ENCODE peak calls at places on chromosomes 3 and 15, in four cellular contexts. Q is A549, M is IMR-90, P is SK-N-SH. F is an unnamed sample.

GRCh38 chr3:117842086-117842485 is 1132.5 kb downstream of the TUSC7 start:
- DNase-seq in M (no peak), P (no peak), Q (no peak), F (no peak)

GRCh38 chr3:28317438-28318022 is 31.0 kb upstream of the ZCWPW2 start:
- DNase-seq in P (peak), Q (peak), M (peak), F (peak)

GRCh38 chr3:183188895-183189462 is 26.4 kb upstream of the LAMP3 start:
- DNase-seq in M (no peak), P (no peak), Q (peak), F (peak)

GRCh38 chr15:80123034-80123433 is 29.8 kb upstream of the FAH start:
- DNase-seq in Q (no peak), P (no peak), M (no peak), F (no peak)

GRCh38 chr15:37090543-37091175 is 9.7 kb downstream of the MEIS2 start:
- DNase-seq in P (no peak), M (no peak), Q (no peak), F (no peak)

GRCh38 chr3:166013073-166013679 is 176.0 kb upstream of the BCHE start:
- DNase-seq in Q (peak), P (peak), M (peak), F (peak)

GRCh38 chr3:78919021-78919755 is 848.6 kb downstream of the ROBO1 start:
- DNase-seq in Q (peak), P (no peak), M (peak), F (peak)

GRCh38 chr3:159607856-159608255 is 380.8 kb upstream of the IL12A start:
- DNase-seq in Q (no peak), M (no peak), P (no peak), F (no peak)

GRCh38 chr3:185460719-185461350 is 38.0 kb downstream of the TMEM41A start:
- DNase-seq in M (peak), P (peak), Q (peak), F (no peak)

GRCh38 chr15:89863918-89864317 is 29.9 kb downstream of the AP3S2 start:
- DNase-seq in Q (no peak), P (no peak), M (no peak), F (no peak)

GRCh38 chr3:122921791-122922651 is 105.5 kb downstream of the SEMA5B start:
- DNase-seq in M (no peak), Q (peak), P (no peak), F (peak)

GRCh38 chr3:124846189-124846588 is 41.0 kb downstream of the ITGB5 start:
- DNase-seq in M (peak), P (no peak), Q (no peak), F (no peak)

GRCh38 chr15:52730163-52730562 is 51.0 kb upstream of the ATOSA start:
- DNase-seq in Q (peak), P (no peak), M (peak), F (no peak)

GRCh38 chr3:93843981-93844380 is 129.7 kb downstream of the PROS1 start:
- DNase-seq in M (peak), P (no peak), Q (peak), F (no peak)

GRCh38 chr15:85581495-85581894 is 201.1 kb downstream of the AKAP13 start:
- DNase-seq in P (no peak), M (no peak), Q (no peak), F (no peak)

GRCh38 chr3:179801831-179802230 is 149.0 kb downstream of the USP13 start:
- DNase-seq in P (no peak), M (peak), Q (no peak), F (no peak)

GRCh38 chr15:98904466-98905048 is 103.0 kb downstream of the PGPEP1L start:
- DNase-seq in Q (peak), M (peak), P (peak), F (peak)

GRCh38 chr3:47370887-47371697 is 9.7 kb upstream of the PTPN23 start:
- DNase-seq in M (no peak), P (peak), Q (no peak), F (no peak)

GRCh38 chr3:176041812-176042211 is 1155.5 kb downstream of the TBL1XR1 start:
- DNase-seq in M (peak), P (no peak), Q (no peak), F (no peak)

GRCh38 chr15:77436822-77437221 is 16.1 kb downstream of the HMG20A start:
- DNase-seq in P (no peak), M (no peak), Q (no peak), F (no peak)

GRCh38 chr3:13266005-13266404 is 154.1 kb downstream of the NUP210 start:
- DNase-seq in P (no peak), Q (no peak), M (no peak), F (no peak)

GRCh38 chr3:128107809-128108208 is 15.8 kb downstream of the RUVBL1 start:
- DNase-seq in Q (no peak), P (peak), M (peak), F (no peak)

GRCh38 chr3:50156991-50157493 is 1.9 kb downstream of the SEMA3F start:
- DNase-seq in P (no peak), Q (no peak), M (peak), F (no peak)

GRCh38 chr3:70028311-70028710 is 28.8 kb downstream of the SAMMSON start:
- DNase-seq in P (no peak), M (no peak), Q (no peak), F (no peak)

GRCh38 chr3:42061042-42061710 is 30.0 kb upstream of the TRAK1 start:
- DNase-seq in M (no peak), P (no peak), Q (peak), F (no peak)

GRCh38 chr15:39079296-39079834 is 501.5 kb upstream of the THBS1 start:
- DNase-seq in M (peak), P (no peak), Q (peak), F (no peak)

GRCh38 chr3:157381606-157382005 is 55.0 kb upstream of the PTX3 start:
- DNase-seq in P (no peak), M (no peak), Q (no peak), F (no peak)

GRCh38 chr15:68765602-68766368 is 54.9 kb downstream of the ANP32A start:
- DNase-seq in Q (no peak), P (no peak), M (no peak), F (no peak)

DNA sequence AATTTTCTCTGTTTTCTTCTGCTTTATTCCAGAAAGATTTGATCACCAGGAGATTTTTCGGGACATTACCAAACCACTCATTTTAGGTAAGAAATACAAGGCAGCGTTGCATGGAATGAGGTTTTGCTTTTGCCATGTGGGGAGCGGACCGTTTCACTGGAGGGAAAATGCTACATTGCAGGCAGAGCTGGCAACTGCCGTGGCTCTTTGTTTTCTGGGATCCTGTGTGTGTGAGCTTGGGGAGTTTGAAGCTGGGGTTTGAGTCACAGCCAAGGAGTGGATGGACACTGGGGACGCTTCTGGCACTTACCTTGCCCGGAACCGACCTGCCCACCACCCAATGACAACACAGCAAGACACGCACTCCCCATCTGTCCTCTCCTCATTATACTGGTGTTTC is 109.9 kb downstream of the APBA2 start:
- DNase-seq in Q (no peak), P (no peak), M (no peak), F (no peak)
- TF ChIP-seq SMC3 in Q (no peak), P (no peak), M (no peak), F (no peak)

DNA sequence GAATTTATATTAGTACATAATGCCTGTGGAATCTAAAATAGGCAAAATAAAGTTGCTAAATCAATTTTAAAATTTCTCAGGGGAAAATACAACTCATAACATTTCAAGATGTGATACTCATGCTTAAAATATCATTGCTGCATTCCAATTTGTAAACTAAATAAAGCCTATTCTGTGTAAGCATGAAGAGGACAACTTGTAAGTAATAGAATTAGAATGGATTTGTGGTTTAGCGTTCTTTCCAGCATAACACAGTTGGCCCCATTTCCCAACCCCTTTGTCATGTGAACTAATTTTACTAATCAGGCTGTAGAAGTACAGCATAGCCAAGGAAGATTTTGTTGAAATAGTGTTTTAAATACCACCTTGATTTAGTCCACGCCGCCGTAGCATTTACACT is 437.2 kb downstream of the SI start:
- DNase-seq in P (no peak), Q (no peak), M (no peak), F (no peak)
- TF ChIP-seq SMC3 in P (no peak), Q (no peak), M (no peak), F (no peak)

GRCh38 chr15:45023659-45024320 is 795 bp downstream of the SORD start:
- DNase-seq in P (peak), Q (peak), M (peak), F (no peak)

GRCh38 chr15:45026646-45027045 is 3.7 kb downstream of the SORD start:
- DNase-seq in Q (no peak), P (peak), M (no peak), F (no peak)

GRCh38 chr15:45021331-45021730 is 1.7 kb upstream of the SORD start:
- DNase-seq in M (peak), Q (no peak), P (no peak), F (no peak)

GRCh38 chr15:45027220-45027619 is 4.2 kb downstream of the SORD start:
- DNase-seq in Q (no peak), M (no peak), P (peak), F (no peak)

GRCh38 chr15:45022871-45023658 is at the start of gene SORD:
- DNase-seq in Q (peak), P (peak), M (peak), F (peak)
- TF ChIP-seq SMC3 in Q (no peak), P (no peak), M (no peak), F (no peak)

GRCh38 chr15:75867428-75867827 is 24.2 kb downstream of the UBE2Q2 start:
- DNase-seq in M (no peak), P (no peak), Q (no peak), F (no peak)
- TF ChIP-seq SMC3 in M (no peak), P (no peak), Q (no peak), F (no peak)

GRCh38 chr15:43095243-43095642 is 10.6 kb downstream of the UBR1 start:
- DNase-seq in Q (no peak), M (peak), P (no peak), F (no peak)
- TF ChIP-seq SMC3 in Q (no peak), M (no peak), P (no peak), F (no peak)

GRCh38 chr3:147735662-147736061 is 326.5 kb downstream of the ZIC1 start:
- DNase-seq in P (no peak), Q (no peak), M (no peak), F (no peak)
- TF ChIP-seq SMC3 in P (no peak), Q (no peak), M (no peak), F (no peak)

GRCh38 chr3:32288819-32289218 is 50.3 kb downstream of the CMTM8 start:
- DNase-seq in P (no peak), M (no peak), Q (no peak), F (no peak)

GRCh38 chr3:32284443-32284842 is 46.0 kb downstream of the CMTM8 start:
- DNase-seq in Q (no peak), P (no peak), M (no peak), F (no peak)

GRCh38 chr3:32282578-32282977 is 44.1 kb downstream of the CMTM8 start:
- DNase-seq in M (no peak), Q (no peak), P (no peak), F (no peak)

GRCh38 chr3:32283304-32283703 is 44.8 kb downstream of the CMTM8 start:
- DNase-seq in M (no peak), Q (no peak), P (no peak), F (no peak)

DNA sequence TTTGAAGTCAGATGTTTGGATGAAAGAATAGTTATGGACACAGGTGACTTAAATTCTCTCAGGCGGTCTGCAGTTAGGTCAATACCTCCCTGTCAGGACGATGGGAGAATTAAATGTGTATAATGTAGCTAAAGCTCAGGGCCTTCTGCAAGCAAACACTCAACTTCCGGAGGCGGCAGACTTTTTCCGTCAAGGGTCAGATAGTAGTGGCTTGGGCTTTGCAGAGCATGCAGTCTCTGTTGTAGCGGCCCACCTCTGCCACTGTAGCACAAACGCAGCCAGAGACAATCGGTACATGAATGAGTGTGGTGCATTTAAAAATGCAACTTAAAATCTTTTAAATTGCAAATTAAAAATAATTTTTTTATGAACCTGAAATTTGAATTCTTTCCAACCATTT is 47.4 kb downstream of the CMTM8 start:
- DNase-seq in M (no peak), P (no peak), Q (no peak), F (no peak)
- TF ChIP-seq SMC3 in M (no peak), P (no peak), Q (no peak), F (no peak)